ENCODE peak calls at places on chromosome 20, in four cellular contexts. One of them, this sample, is unnamed.

GRCh38 chr20:58075565-58075964 is 152.9 kb downstream of the ANKRD60 start:
- DNase-seq in small intestine: no peak
- DNase-seq in heart right ventricle: no peak
- DNase-seq in A549: no peak
- DNase-seq in this sample: no peak

GRCh38 chr20:19995220-19995863 is 21.8 kb upstream of the NAA20 start:
- DNase-seq in A549: peak
- DNase-seq in heart right ventricle: peak
- DNase-seq in small intestine: peak
- DNase-seq in this sample: no peak

GRCh38 chr20:11315506-11315905 is 602.2 kb upstream of the BTBD3 start:
- DNase-seq in A549: no peak
- DNase-seq in small intestine: no peak
- DNase-seq in heart right ventricle: no peak
- DNase-seq in this sample: no peak

GRCh38 chr20:43309266-43309665 is 119.6 kb upstream of the PTPRT start:
- DNase-seq in small intestine: no peak
- DNase-seq in A549: no peak
- DNase-seq in heart right ventricle: no peak
- DNase-seq in this sample: no peak

GRCh38 chr20:12570371-12570770 is 438.4 kb upstream of the SPTLC3 start:
- DNase-seq in A549: peak
- DNase-seq in small intestine: peak
- DNase-seq in heart right ventricle: no peak
- DNase-seq in this sample: no peak

GRCh38 chr20:39853664-39854063 is 835.4 kb downstream of the MAFB start:
- DNase-seq in small intestine: no peak
- DNase-seq in heart right ventricle: no peak
- DNase-seq in A549: no peak
- DNase-seq in this sample: no peak

GRCh38 chr20:56875052-56875663 is 246.1 kb downstream of the TFAP2C start:
- DNase-seq in small intestine: no peak
- DNase-seq in A549: peak
- DNase-seq in heart right ventricle: no peak
- DNase-seq in this sample: no peak

GRCh38 chr20:38197217-38198008 is 32.3 kb upstream of the TGM2 start:
- DNase-seq in heart right ventricle: no peak
- DNase-seq in A549: no peak
- DNase-seq in small intestine: no peak
- DNase-seq in this sample: no peak

GRCh38 chr20:33211817-33212424 is 5.2 kb upstream of the BPIFA3 start:
- DNase-seq in heart right ventricle: no peak
- DNase-seq in A549: peak
- DNase-seq in small intestine: peak
- DNase-seq in this sample: no peak

GRCh38 chr20:50050214-50050613 is 62.7 kb downstream of the UBE2V1 start:
- DNase-seq in A549: no peak
- DNase-seq in small intestine: no peak
- DNase-seq in heart right ventricle: no peak
- DNase-seq in this sample: no peak

GRCh38 chr20:58312836-58313235 is 3.3 kb downstream of the RAB22A start:
- DNase-seq in small intestine: no peak
- DNase-seq in A549: no peak
- DNase-seq in heart right ventricle: no peak
- DNase-seq in this sample: no peak

GRCh38 chr20:53902968-53903651 is 167.3 kb downstream of the BCAS1 start:
- DNase-seq in small intestine: no peak
- DNase-seq in heart right ventricle: no peak
- DNase-seq in A549: no peak
- DNase-seq in this sample: no peak

GRCh38 chr20:15579703-15580102 is 993.5 kb downstream of the KIF16B start:
- DNase-seq in heart right ventricle: no peak
- DNase-seq in small intestine: no peak
- DNase-seq in A549: no peak
- DNase-seq in this sample: no peak

GRCh38 chr20:62651285-62652021 is 9.2 kb downstream of the SLCO4A1 start:
- DNase-seq in A549: no peak
- DNase-seq in small intestine: peak
- DNase-seq in heart right ventricle: peak
- DNase-seq in this sample: peak

GRCh38 chr20:62653951-62654685 is 11.8 kb downstream of the SLCO4A1 start:
- DNase-seq in heart right ventricle: no peak
- DNase-seq in A549: no peak
- DNase-seq in small intestine: no peak
- DNase-seq in this sample: no peak

GRCh38 chr20:62652051-62652893 is 10.0 kb downstream of the SLCO4A1 start:
- DNase-seq in heart right ventricle: peak
- DNase-seq in A549: peak
- DNase-seq in small intestine: peak
- DNase-seq in this sample: peak

GRCh38 chr20:62653373-62653772 is 11.1 kb downstream of the SLCO4A1 start:
- DNase-seq in heart right ventricle: no peak
- DNase-seq in small intestine: no peak
- DNase-seq in A549: no peak
- DNase-seq in this sample: no peak

DNA sequence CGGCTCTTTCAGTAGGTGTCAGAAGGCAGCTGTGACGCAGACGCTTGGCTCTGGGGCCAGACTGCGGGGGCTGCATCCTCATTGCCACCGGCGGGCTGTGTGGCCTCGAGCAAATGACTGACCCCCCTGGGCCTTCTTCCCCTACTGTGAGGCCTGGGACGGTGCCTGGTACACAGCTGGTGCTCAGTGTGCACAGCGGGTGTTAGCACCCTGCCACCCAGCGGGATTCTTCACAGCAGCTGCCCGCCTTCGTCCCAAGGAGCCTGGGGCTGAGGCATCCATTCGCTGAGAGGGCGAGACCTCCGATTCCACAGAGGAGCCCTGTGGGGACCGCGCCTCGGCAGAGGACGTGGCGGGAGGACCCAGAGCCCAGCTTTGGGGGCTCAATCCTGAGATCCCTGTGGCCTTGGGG is 10.6 kb downstream of the SLCO4A1 start:
- DNase-seq in heart right ventricle: peak
- DNase-seq in small intestine: no peak
- DNase-seq in A549: no peak
- DNase-seq in this sample: no peak
- H3K27ac ChIP-seq in heart right ventricle: peak
- H3K27ac ChIP-seq in small intestine: peak
- H3K27ac ChIP-seq in A549: peak
- H3K27ac ChIP-seq in this sample: no peak

DNA sequence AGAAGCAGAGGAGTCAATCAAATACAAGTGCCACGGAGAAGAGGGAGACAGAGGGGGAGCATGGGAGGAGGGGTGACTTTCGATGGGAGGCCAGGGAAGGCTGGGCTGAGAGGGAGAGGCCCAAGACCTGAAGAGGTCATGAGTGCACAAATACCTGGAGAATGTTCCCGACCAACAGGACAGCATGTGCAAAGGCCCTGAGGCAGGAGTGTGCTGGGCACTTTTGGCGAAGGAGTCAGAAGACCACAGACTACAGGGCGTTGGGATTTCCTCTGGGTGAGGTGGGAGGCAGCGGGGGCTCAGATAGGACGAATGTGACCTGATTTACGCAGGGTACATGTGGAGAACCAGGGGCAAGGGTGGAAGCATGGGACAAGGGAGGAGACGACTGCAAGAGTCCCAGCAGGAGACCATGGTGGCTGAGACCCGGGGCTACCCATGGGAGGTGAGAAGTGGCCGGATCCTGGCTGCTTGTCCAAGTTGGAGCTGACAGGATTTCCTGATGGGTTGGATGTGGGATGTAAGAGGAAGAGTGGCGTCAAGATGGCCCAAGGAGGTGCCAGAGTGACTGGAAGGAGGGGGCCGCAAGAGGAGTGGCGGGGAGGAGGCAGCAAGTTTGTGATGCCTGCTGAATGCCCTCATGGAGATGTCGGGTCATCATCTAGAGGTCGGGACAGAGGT is 23.4 kb downstream of the PREX1 start:
- DNase-seq in A549: no peak
- DNase-seq in small intestine: no peak
- DNase-seq in heart right ventricle: no peak
- DNase-seq in this sample: peak
- H3K4me3 ChIP-seq in A549: no peak
- H3K4me3 ChIP-seq in small intestine: no peak
- H3K4me3 ChIP-seq in heart right ventricle: no peak
- H3K4me3 ChIP-seq in this sample: no peak

DNA sequence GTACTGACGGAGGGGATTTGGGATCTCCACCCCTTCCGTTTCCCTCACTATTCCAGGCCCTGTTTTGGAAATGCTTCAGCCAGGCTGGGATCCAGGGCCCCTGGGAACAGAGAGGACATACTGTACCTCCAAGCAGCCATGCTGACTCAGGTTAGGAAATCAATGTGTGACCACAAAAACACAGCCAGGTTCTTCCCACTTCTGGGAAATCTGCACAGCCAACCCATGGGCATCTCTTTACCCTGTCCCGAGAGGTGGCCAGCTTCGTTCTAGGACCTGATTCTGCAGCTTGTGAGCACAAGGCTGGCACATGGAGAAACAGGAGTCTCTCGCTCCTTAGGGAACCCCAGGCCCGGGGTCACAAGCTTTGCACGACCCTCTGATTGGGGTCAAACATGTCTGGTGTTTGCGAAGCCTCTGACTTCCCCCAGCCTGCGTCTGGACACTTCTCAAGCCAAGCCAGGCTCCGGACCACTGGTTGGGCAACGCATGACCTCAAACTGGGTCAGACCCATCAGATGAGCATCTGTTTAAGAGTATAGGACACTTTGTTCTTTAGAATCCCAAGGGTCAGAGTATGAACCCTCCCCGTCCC is 8.3 kb upstream of the TTPAL start:
- DNase-seq in heart right ventricle: no peak
- DNase-seq in A549: no peak
- DNase-seq in small intestine: no peak
- DNase-seq in this sample: no peak
- H3K27ac ChIP-seq in heart right ventricle: no peak
- H3K27ac ChIP-seq in A549: peak
- H3K27ac ChIP-seq in small intestine: no peak
- H3K27ac ChIP-seq in this sample: no peak

GRCh38 chr20:3980260-3981131 is 34.9 kb downstream of the RNF24 start:
- DNase-seq in A549: peak
- DNase-seq in heart right ventricle: no peak
- DNase-seq in small intestine: peak
- DNase-seq in this sample: no peak

GRCh38 chr20:3981132-3981452 is 34.3 kb downstream of the RNF24 start:
- DNase-seq in heart right ventricle: no peak
- DNase-seq in small intestine: no peak
- DNase-seq in A549: no peak
- DNase-seq in this sample: no peak
- H3K4me3 ChIP-seq in heart right ventricle: no peak
- H3K4me3 ChIP-seq in small intestine: no peak
- H3K4me3 ChIP-seq in A549: peak
- H3K4me3 ChIP-seq in this sample: peak

This sample was measured in CD8-positive, alpha-beta memory T cell.